ENCODE peak calls at places on chromosome 10, in eight cellular contexts. G is stimulated activated effector memory CD8-positive, alpha-beta T cell treated with anti-CD3 and anti-CD28 coated beads, Interleukin-12 subunit alpha, Interleukin-12 subunit beta, amount 100 ng/mL, for 72 hours; R is CD14-positive monocyte; S is HEK293T; K is occipital lobe; M is amygdala; A is hippocampal formation; J is heart right ventricle. U is an unnamed sample.

GRCh38 chr10:126500866-126501265 is 112.6 kb upstream of the ADAM12 start:
- DNase-seq in G (no peak), R (no peak), S (no peak), K (no peak), M (no peak), A (no peak), J (no peak), U (no peak)

GRCh38 chr10:6729967-6730366 is 149.9 kb upstream of the PRKCQ start:
- DNase-seq in G (no peak), R (no peak), S (no peak), K (no peak), M (no peak), A (no peak), J (no peak), U (no peak)

GRCh38 chr10:79483948-79484347 is 28.4 kb upstream of the EIF5AL1 start:
- DNase-seq in G (no peak), R (no peak), S (no peak), K (no peak), M (no peak), A (no peak), J (peak; percentile 67), U (peak; percentile 15)

GRCh38 chr10:49361735-49362568 is 33.9 kb downstream of the DRGX start:
- DNase-seq in G (no peak), R (no peak), S (no peak), K (no peak), M (no peak), A (no peak), J (no peak), U (no peak)

GRCh38 chr10:122279725-122280141 is 8.6 kb downstream of the BTBD16 start:
- DNase-seq in G (no peak), R (no peak), S (peak; percentile 81), K (peak; percentile 44), M (no peak), A (peak; percentile 29), J (peak; percentile 49), U (no peak)

GRCh38 chr10:80405636-80406035 is 2.7 kb upstream of the PRXL2A start:
- DNase-seq in G (no peak), R (no peak), S (peak; percentile 42), K (no peak), M (no peak), A (no peak), J (no peak), U (no peak)

GRCh38 chr10:132859084-132859855 is 73.3 kb upstream of the NKX6-2 start:
- DNase-seq in G (no peak), R (peak; percentile 30), S (no peak), K (no peak), M (no peak), A (no peak), J (no peak), U (no peak)

GRCh38 chr10:45418859-45419672 is 45.0 kb downstream of the ALOX5 start:
- DNase-seq in G (peak; percentile 28), R (no peak), S (no peak), K (peak; percentile 53), M (peak; percentile 23), A (peak; percentile 25), J (peak; percentile 80), U (no peak)

GRCh38 chr10:63467833-63468232 is 2.1 kb upstream of the JMJD1C start:
- DNase-seq in G (no peak), R (no peak), S (no peak), K (no peak), M (no peak), A (no peak), J (no peak), U (no peak)

GRCh38 chr10:95475827-95476481 is 85.2 kb downstream of the SORBS1 start:
- DNase-seq in G (no peak), R (no peak), S (no peak), K (no peak), M (no peak), A (no peak), J (no peak), U (no peak)

GRCh38 chr10:28558923-28559508 is 26.1 kb downstream of the WAC start:
- DNase-seq in G (no peak), R (no peak), S (no peak), K (no peak), M (no peak), A (no peak), J (no peak), U (no peak)

GRCh38 chr10:19730071-19730470 is 86.2 kb upstream of the PLXDC2 start:
- DNase-seq in G (no peak), R (no peak), S (no peak), K (no peak), M (no peak), A (no peak), J (no peak), U (no peak)

GRCh38 chr10:6407034-6407721 is 172.9 kb downstream of the PRKCQ start:
- DNase-seq in G (no peak), R (no peak), S (no peak), K (no peak), M (no peak), A (no peak), J (no peak), U (no peak)